ENCODE peak calls at places on chromosome 15, in nine cellular contexts. One of them, this sample, is unnamed.

GRCh38 chr15:89115547-89115946 is 27.3 kb downstream of the ABHD2 start:
- DNase-seq in heart right ventricle: no peak
- DNase-seq in IMR-90: no peak
- DNase-seq in CD8-positive, alpha-beta T cell: no peak
- DNase-seq in esophagus squamous epithelium: no peak
- DNase-seq in neuronal stem cell: no peak
- DNase-seq in uterus: no peak
- DNase-seq in prostate gland: peak; percentile 73
- DNase-seq in K562: no peak
- DNase-seq in this sample: no peak

GRCh38 chr15:38864827-38865604 is 300.4 kb upstream of the RASGRP1 start:
- DNase-seq in neuronal stem cell: no peak
- DNase-seq in prostate gland: no peak
- DNase-seq in uterus: peak; percentile 28
- DNase-seq in esophagus squamous epithelium: no peak
- DNase-seq in IMR-90: peak; percentile 83
- DNase-seq in K562: no peak
- DNase-seq in heart right ventricle: no peak
- DNase-seq in CD8-positive, alpha-beta T cell: no peak
- DNase-seq in this sample: peak; percentile 58

GRCh38 chr15:44705981-44706380 is 5.1 kb downstream of the PATL2 start:
- DNase-seq in K562: no peak
- DNase-seq in esophagus squamous epithelium: no peak
- DNase-seq in CD8-positive, alpha-beta T cell: no peak
- DNase-seq in neuronal stem cell: no peak
- DNase-seq in IMR-90: no peak
- DNase-seq in heart right ventricle: no peak
- DNase-seq in prostate gland: no peak
- DNase-seq in uterus: no peak
- DNase-seq in this sample: no peak

GRCh38 chr15:52288051-52288942 is 7.3 kb downstream of the MYO5C start:
- DNase-seq in uterus: no peak
- DNase-seq in neuronal stem cell: no peak
- DNase-seq in IMR-90: peak; percentile 46
- DNase-seq in prostate gland: peak; percentile 91
- DNase-seq in esophagus squamous epithelium: no peak
- DNase-seq in K562: no peak
- DNase-seq in CD8-positive, alpha-beta T cell: no peak
- DNase-seq in heart right ventricle: no peak
- DNase-seq in this sample: peak; percentile 3

GRCh38 chr15:78035319-78035718 is 42.2 kb downstream of the TBC1D2B start:
- DNase-seq in esophagus squamous epithelium: no peak
- DNase-seq in heart right ventricle: peak; percentile 49
- DNase-seq in IMR-90: no peak
- DNase-seq in prostate gland: peak; percentile 37
- DNase-seq in neuronal stem cell: no peak
- DNase-seq in CD8-positive, alpha-beta T cell: peak; percentile 11
- DNase-seq in K562: no peak
- DNase-seq in uterus: peak; percentile 49
- DNase-seq in this sample: peak; percentile 49

GRCh38 chr15:51647128-51647562 is 24.6 kb upstream of the DMXL2 start:
- DNase-seq in uterus: no peak
- DNase-seq in IMR-90: peak; percentile 43
- DNase-seq in esophagus squamous epithelium: no peak
- DNase-seq in K562: peak; percentile 40
- DNase-seq in prostate gland: no peak
- DNase-seq in CD8-positive, alpha-beta T cell: no peak
- DNase-seq in heart right ventricle: peak; percentile 51
- DNase-seq in neuronal stem cell: no peak
- DNase-seq in this sample: peak; percentile 74

GRCh38 chr15:39592500-39592899 is 11.6 kb downstream of the THBS1 start:
- DNase-seq in esophagus squamous epithelium: no peak
- DNase-seq in prostate gland: no peak
- DNase-seq in CD8-positive, alpha-beta T cell: no peak
- DNase-seq in neuronal stem cell: no peak
- DNase-seq in K562: no peak
- DNase-seq in heart right ventricle: no peak
- DNase-seq in uterus: no peak
- DNase-seq in IMR-90: peak; percentile 59
- DNase-seq in this sample: no peak

GRCh38 chr15:29821416-29822099 is 710 bp downstream of the TJP1 start:
- DNase-seq in esophagus squamous epithelium: no peak
- DNase-seq in neuronal stem cell: peak; percentile 55
- DNase-seq in uterus: peak; percentile 66
- DNase-seq in K562: peak; percentile 67
- DNase-seq in IMR-90: peak; percentile 85
- DNase-seq in heart right ventricle: peak; percentile 83
- DNase-seq in CD8-positive, alpha-beta T cell: no peak
- DNase-seq in prostate gland: peak; percentile 77
- DNase-seq in this sample: peak; percentile 74

GRCh38 chr15:60035344-60035743 is 31.2 kb downstream of the FOXB1 start:
- DNase-seq in K562: no peak
- DNase-seq in heart right ventricle: no peak
- DNase-seq in neuronal stem cell: no peak
- DNase-seq in IMR-90: no peak
- DNase-seq in prostate gland: no peak
- DNase-seq in esophagus squamous epithelium: no peak
- DNase-seq in uterus: no peak
- DNase-seq in CD8-positive, alpha-beta T cell: no peak
- DNase-seq in this sample: no peak

GRCh38 chr15:72866086-72866646 is 82.6 kb upstream of the ADPGK start:
- DNase-seq in prostate gland: no peak
- DNase-seq in CD8-positive, alpha-beta T cell: no peak
- DNase-seq in neuronal stem cell: no peak
- DNase-seq in heart right ventricle: no peak
- DNase-seq in esophagus squamous epithelium: no peak
- DNase-seq in K562: no peak
- DNase-seq in uterus: no peak
- DNase-seq in IMR-90: no peak
- DNase-seq in this sample: no peak

GRCh38 chr15:89383635-89384604 is 49.3 kb upstream of the POLG start:
- DNase-seq in uterus: peak; percentile 47
- DNase-seq in esophagus squamous epithelium: no peak
- DNase-seq in K562: no peak
- DNase-seq in heart right ventricle: peak; percentile 56
- DNase-seq in neuronal stem cell: no peak
- DNase-seq in prostate gland: peak; percentile 32
- DNase-seq in CD8-positive, alpha-beta T cell: no peak
- DNase-seq in IMR-90: peak; percentile 11
- DNase-seq in this sample: peak; percentile 97

GRCh38 chr15:88649286-88649733 is 10.5 kb downstream of the ISG20 start:
- DNase-seq in uterus: no peak
- DNase-seq in IMR-90: peak; percentile 99
- DNase-seq in heart right ventricle: peak; percentile 61
- DNase-seq in CD8-positive, alpha-beta T cell: peak; percentile 54
- DNase-seq in K562: no peak
- DNase-seq in prostate gland: no peak
- DNase-seq in neuronal stem cell: no peak
- DNase-seq in esophagus squamous epithelium: no peak
- DNase-seq in this sample: no peak

GRCh38 chr15:62491642-62492041 is 326.6 kb upstream of the C2CD4B start:
- DNase-seq in neuronal stem cell: no peak
- DNase-seq in heart right ventricle: no peak
- DNase-seq in K562: no peak
- DNase-seq in IMR-90: peak; percentile 73
- DNase-seq in esophagus squamous epithelium: no peak
- DNase-seq in CD8-positive, alpha-beta T cell: no peak
- DNase-seq in prostate gland: no peak
- DNase-seq in uterus: no peak
- DNase-seq in this sample: peak; percentile 89

DNA sequence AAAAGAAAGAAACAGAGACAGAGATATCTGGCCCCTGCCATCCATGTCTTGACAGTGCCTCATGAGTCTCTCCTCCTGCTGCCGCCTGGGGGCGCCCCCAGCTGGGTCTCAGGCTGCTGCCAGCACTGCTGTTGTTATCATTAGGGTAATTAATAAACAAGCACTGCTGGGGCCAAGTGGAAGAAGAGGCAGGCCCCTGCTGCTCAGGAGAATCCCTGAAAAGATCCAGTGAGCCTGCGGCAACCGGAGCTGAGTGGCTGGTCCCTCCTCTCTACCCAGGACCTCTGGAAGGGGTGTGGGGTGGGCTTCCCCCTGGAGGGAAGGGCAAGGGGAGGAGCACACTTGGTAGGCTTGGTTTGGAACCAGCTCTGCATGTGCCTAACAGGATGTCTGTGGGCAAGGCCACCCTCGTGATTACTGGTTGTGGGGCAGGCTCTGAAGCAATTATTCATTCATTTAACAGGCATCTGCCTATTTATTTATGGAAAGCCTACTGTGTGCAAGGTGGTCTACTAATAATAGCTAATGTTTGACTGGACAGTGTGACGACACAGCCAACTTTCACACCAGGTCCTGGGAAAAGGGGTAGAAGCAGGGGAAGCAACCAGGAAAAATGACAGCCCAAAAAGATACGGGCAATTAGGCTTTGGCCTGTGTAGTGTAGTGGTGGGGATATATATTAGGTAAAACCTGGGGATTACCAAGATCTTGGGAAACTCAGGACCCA is 1.2 kb upstream of the TYRO3 start:
- DNase-seq in esophagus squamous epithelium: no peak
- DNase-seq in CD8-positive, alpha-beta T cell: peak; percentile 70
- DNase-seq in IMR-90: peak; percentile 67
- DNase-seq in uterus: peak; percentile 67
- DNase-seq in prostate gland: no peak
- DNase-seq in K562: peak; percentile 79
- DNase-seq in neuronal stem cell: peak; percentile 80
- DNase-seq in heart right ventricle: no peak
- DNase-seq in this sample: peak; percentile 83
- H3K4me3 ChIP-seq in esophagus squamous epithelium: peak overlapping the region; percentile 82
- H3K4me3 ChIP-seq in CD8-positive, alpha-beta T cell: peak overlapping the region; percentile 4
- H3K4me3 ChIP-seq in IMR-90: no peak overlapping the region
- H3K4me3 ChIP-seq in uterus: peak overlapping the region; percentile 36
- H3K4me3 ChIP-seq in prostate gland: no peak overlapping the region
- H3K4me3 ChIP-seq in K562: peak overlapping the region; percentile 81
- H3K4me3 ChIP-seq in neuronal stem cell: peak overlapping the region; percentile 76
- H3K4me3 ChIP-seq in heart right ventricle: peak overlapping the region; percentile 55
- H3K4me3 ChIP-seq in this sample: no peak overlapping the region

DNA sequence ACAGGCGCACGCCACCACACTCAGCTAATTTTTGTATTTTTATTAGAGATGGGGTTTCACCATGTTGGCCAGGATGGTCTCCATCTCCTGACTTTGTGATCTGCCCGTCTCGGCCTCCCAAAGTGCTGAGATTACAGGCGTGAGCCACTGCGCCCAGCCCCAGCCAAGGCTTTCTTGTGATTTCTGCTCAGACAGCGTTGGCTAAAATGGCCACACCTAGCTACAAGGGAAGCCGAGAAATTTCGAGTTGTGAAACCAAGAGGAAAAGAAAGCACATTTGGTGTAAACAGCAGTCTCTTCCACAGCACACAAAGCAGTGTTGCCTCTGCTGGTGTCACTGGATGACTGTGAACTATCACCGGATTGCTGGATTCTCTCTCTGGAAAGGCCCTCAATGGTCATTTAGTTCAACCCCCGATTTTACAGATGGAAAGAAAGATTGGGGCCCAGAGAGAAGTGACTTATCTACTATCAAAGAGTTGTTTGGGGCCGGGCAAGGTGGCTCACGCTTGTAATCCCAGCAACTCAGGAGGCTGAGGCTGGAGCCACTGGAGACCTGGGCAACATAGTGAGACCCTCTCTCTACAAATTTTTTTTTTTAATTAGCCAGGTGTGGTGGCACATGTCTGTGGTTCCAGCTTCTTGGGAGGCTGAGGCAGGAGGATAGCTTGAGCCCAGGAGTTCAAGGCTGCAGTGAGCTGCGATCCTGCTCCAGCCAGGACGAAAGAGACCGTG is 5.4 kb upstream of the USP3 start:
- DNase-seq in uterus: no peak
- DNase-seq in IMR-90: no peak
- DNase-seq in CD8-positive, alpha-beta T cell: no peak
- DNase-seq in K562: no peak
- DNase-seq in esophagus squamous epithelium: no peak
- DNase-seq in neuronal stem cell: no peak
- DNase-seq in prostate gland: no peak
- DNase-seq in heart right ventricle: no peak
- DNase-seq in this sample: no peak
- H3K9me3 ChIP-seq in uterus: no peaks in the 10 kb centered on the region
- H3K9me3 ChIP-seq in IMR-90: no peaks in the 10 kb centered on the region
- H3K9me3 ChIP-seq in CD8-positive, alpha-beta T cell: no peaks in the 10 kb centered on the region
- H3K9me3 ChIP-seq in K562: no peaks in the 10 kb centered on the region
- H3K9me3 ChIP-seq in esophagus squamous epithelium: no peaks in the 10 kb centered on the region
- H3K9me3 ChIP-seq in neuronal stem cell: no peaks in the 10 kb centered on the region
- H3K9me3 ChIP-seq in prostate gland: no peaks in the 10 kb centered on the region
- H3K9me3 ChIP-seq in heart right ventricle: no peaks in the 10 kb centered on the region
- H3K9me3 ChIP-seq in this sample: no peaks in the 10 kb centered on the region

DNA sequence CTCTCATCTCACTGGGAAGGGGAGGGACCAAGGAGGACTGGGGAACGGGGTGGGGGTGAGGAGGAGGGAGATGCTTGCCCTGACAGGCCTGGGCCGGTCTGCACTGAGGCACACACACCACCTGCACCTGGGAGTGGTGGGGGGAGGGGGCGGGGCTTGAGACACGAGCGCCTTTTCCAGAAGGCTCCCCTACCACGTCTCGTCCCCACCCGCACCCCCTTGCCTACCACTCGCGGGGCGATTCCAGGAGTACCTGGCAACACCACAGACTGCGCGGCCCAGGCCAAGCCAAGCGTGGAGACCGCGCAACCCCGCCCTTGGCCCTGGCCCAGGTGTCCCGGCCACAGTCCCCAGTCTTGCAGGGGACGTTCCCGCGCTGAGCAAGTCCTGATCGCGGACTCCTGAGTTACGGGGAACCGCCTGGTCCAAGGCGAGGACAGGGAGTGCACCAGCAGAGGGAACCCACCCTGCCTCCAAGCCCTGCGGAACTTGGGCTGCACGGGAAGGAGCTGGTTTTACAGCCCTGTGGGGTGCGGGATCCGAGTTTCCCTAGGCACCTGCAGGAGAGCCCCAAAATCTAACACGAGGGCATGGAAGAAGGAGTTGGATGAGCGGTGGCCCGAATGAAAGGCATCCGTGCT is 68.1 kb upstream of the SH3GL3 start:
- DNase-seq in IMR-90: no peak
- DNase-seq in neuronal stem cell: no peak
- DNase-seq in heart right ventricle: no peak
- DNase-seq in esophagus squamous epithelium: no peak
- DNase-seq in prostate gland: no peak
- DNase-seq in K562: no peak
- DNase-seq in CD8-positive, alpha-beta T cell: no peak
- DNase-seq in uterus: no peak
- DNase-seq in this sample: peak; percentile 12
- H3K4me3 ChIP-seq in IMR-90: no peak overlapping the region
- H3K4me3 ChIP-seq in neuronal stem cell: no peak overlapping the region
- H3K4me3 ChIP-seq in heart right ventricle: no peak overlapping the region
- H3K4me3 ChIP-seq in esophagus squamous epithelium: peak overlapping the region; percentile 26
- H3K4me3 ChIP-seq in prostate gland: no peak overlapping the region
- H3K4me3 ChIP-seq in K562: no peak overlapping the region
- H3K4me3 ChIP-seq in CD8-positive, alpha-beta T cell: no peak overlapping the region
- H3K4me3 ChIP-seq in uterus: no peak overlapping the region
- H3K4me3 ChIP-seq in this sample: no peak overlapping the region

DNA sequence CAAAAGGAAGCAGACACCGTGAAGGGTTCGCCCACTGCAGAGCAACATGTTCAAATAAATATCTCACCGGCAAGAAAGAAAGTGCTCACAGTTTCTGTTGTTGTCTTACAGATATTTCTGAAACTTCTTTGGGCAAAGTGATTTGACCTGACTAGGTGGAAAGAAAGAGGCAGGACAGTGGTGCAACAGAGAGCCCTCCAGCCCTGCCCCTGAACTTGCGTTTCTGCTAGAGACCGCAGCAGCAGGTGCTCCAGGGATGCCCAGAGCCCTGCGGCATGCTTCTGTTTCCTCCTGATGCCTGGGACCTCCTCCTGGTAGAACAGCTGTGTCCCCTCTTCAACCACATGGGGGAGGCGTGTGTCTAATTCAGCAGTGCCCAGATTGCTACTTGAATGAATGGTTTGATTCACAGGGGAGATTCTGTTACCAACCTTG is 123.4 kb downstream of the ATP10A start:
- DNase-seq in IMR-90: peak; percentile 64
- DNase-seq in esophagus squamous epithelium: no peak
- DNase-seq in CD8-positive, alpha-beta T cell: no peak
- DNase-seq in prostate gland: no peak
- DNase-seq in K562: no peak
- DNase-seq in uterus: no peak
- DNase-seq in neuronal stem cell: no peak
- DNase-seq in heart right ventricle: no peak
- DNase-seq in this sample: peak; percentile 46
- H3K9me3 ChIP-seq in IMR-90: no peaks in the 10 kb centered on the region
- H3K9me3 ChIP-seq in esophagus squamous epithelium: no peaks in the 10 kb centered on the region
- H3K9me3 ChIP-seq in CD8-positive, alpha-beta T cell: no peaks in the 10 kb centered on the region
- H3K9me3 ChIP-seq in prostate gland: no peaks in the 10 kb centered on the region
- H3K9me3 ChIP-seq in K562: no peaks in the 10 kb centered on the region
- H3K9me3 ChIP-seq in uterus: no peaks in the 10 kb centered on the region
- H3K9me3 ChIP-seq in neuronal stem cell: no peaks in the 10 kb centered on the region
- H3K9me3 ChIP-seq in heart right ventricle: no peaks in the 10 kb centered on the region
- H3K9me3 ChIP-seq in this sample: no peaks in the 10 kb centered on the region

This sample was measured in cardiac muscle cell.